ENCODE peak calls at places on chromosome 7, in five cellular contexts. R is PC-9, X is heart right ventricle, B is H1, V is right cardiac atrium. W is an unnamed sample.

GRCh38 chr7:81846398-81846797 is 76.6 kb upstream of the HGF start:
- DNase-seq in R (no peak), X (peak; percentile 17), B (no peak), V (no peak), W (no peak)

GRCh38 chr7:145698526-145699262 is 417.9 kb upstream of the CNTNAP2 start:
- DNase-seq in R (peak; percentile 12), X (no peak), B (no peak), V (no peak), W (no peak)

GRCh38 chr7:45435846-45436245 is 138.3 kb upstream of the ADCY1 start:
- DNase-seq in R (no peak), X (no peak), B (no peak), V (no peak), W (no peak)

GRCh38 chr7:149295481-149295850 is 33.5 kb downstream of the ZNF783 start:
- DNase-seq in R (no peak), X (no peak), B (no peak), V (no peak), W (no peak)

GRCh38 chr7:91759205-91759863 is 121.2 kb downstream of the MTERF1 start:
- DNase-seq in R (peak; percentile 92), X (no peak), B (peak; percentile 21), V (peak; percentile 9), W (peak; percentile 72)

GRCh38 chr7:70710011-70710480 is 421.9 kb upstream of the GALNT17 start:
- DNase-seq in R (no peak), X (no peak), B (no peak), V (no peak), W (no peak)

GRCh38 chr7:39312254-39312989 is 253.8 kb upstream of the YAE1 start:
- DNase-seq in R (no peak), X (no peak), B (no peak), V (no peak), W (no peak)

GRCh38 chr7:42128703-42129102 is 108.3 kb downstream of the GLI3 start:
- DNase-seq in R (no peak), X (no peak), B (no peak), V (no peak), W (no peak)

GRCh38 chr7:17599733-17600685 is 301.6 kb downstream of the AHR start:
- DNase-seq in R (peak; percentile 58), X (no peak), B (no peak), V (no peak), W (no peak)

GRCh38 chr7:74217455-74218342 is 7.9 kb downstream of the LAT2 start:
- DNase-seq in R (no peak), X (no peak), B (no peak), V (peak; percentile 7), W (no peak)

GRCh38 chr7:6435486-6436384 is 12.0 kb downstream of the DAGLB start:
- DNase-seq in R (peak; percentile 84), X (peak; percentile 81), B (peak; percentile 56), V (peak; percentile 91), W (peak; percentile 70)

GRCh38 chr7:47596502-47597202 is 14.7 kb upstream of the TNS3 start:
- DNase-seq in R (no peak), X (no peak), B (no peak), V (peak; percentile 71), W (no peak)

GRCh38 chr7:135678612-135679575 is 16.6 kb downstream of the STMP1 start:
- DNase-seq in R (peak; percentile 65), X (peak; percentile 29), B (no peak), V (no peak), W (no peak)

GRCh38 chr7:132206594-132206993 is 369.7 kb downstream of the PLXNA4 start:
- DNase-seq in R (no peak), X (no peak), B (no peak), V (peak; percentile 62), W (peak; percentile 76)

GRCh38 chr7:155833651-155834050 is 21.4 kb upstream of the SHH start:
- DNase-seq in R (no peak), X (no peak), B (no peak), V (no peak), W (no peak)

GRCh38 chr7:2517004-2517403 is 2.6 kb upstream of the LFNG start:
- DNase-seq in R (no peak), X (no peak), B (no peak), V (no peak), W (no peak)

GRCh38 chr7:148270576-148270975 is 320.0 kb upstream of the C7orf33 start:
- DNase-seq in R (no peak), X (no peak), B (no peak), V (no peak), W (no peak)

GRCh38 chr7:47901542-47901941 is 46.7 kb downstream of the PKD1L1 start:
- DNase-seq in R (peak; percentile 44), X (no peak), B (no peak), V (no peak), W (no peak)

GRCh38 chr7:112665709-112666108 is 124.5 kb downstream of the TMEM168 start:
- DNase-seq in R (no peak), X (peak; percentile 6), B (no peak), V (no peak), W (no peak)

GRCh38 chr7:37643876-37644275 is 39.7 kb upstream of the GPR141 start:
- DNase-seq in R (no peak), X (no peak), B (peak; percentile 50), V (no peak), W (peak; percentile 91)

DNA sequence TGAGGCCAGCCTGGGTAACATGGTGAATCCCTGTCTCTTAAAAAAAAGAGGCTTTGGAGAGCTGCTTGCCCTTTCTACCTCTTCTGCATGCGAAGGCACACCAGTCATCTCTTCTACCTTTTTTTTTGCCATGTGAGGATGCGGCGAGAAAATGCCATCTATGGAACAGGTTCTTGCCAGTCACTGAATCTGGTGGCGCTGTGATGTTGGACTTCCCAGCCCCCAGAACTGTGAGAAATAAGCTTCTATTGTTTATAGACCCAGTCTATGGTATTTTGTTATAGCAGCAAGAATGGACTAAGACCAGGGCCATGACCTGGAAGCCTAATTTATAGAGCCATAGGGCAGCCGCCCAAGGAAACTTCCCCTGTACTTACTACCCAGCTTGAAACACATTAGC is 112.9 kb downstream of the HIP1 start:
- DNase-seq in R (no peak), X (no peak), B (no peak), V (no peak), W (no peak)
- H3K4me1 ChIP-seq in R (no peaks in the 10 kb centered on the region), X (no peaks in the 10 kb centered on the region), B (no peaks in the 10 kb centered on the region), V (peaks cover 18% of the 10 kb centered on the region), W (peaks cover 7% of the 10 kb centered on the region)

GRCh38 chr7:130909881-130910672 is 176.1 kb upstream of the KLF14 start:
- DNase-seq in R (no peak), X (no peak), B (no peak), V (no peak), W (no peak)
- H3K4me1 ChIP-seq in R (peaks cover 58% of the 10 kb centered on the region), X (peaks cover 12% of the 10 kb centered on the region), B (peaks cover 25% of the 10 kb centered on the region), V (peaks cover 9% of the 10 kb centered on the region), W (peaks cover 6% of the 10 kb centered on the region)

DNA sequence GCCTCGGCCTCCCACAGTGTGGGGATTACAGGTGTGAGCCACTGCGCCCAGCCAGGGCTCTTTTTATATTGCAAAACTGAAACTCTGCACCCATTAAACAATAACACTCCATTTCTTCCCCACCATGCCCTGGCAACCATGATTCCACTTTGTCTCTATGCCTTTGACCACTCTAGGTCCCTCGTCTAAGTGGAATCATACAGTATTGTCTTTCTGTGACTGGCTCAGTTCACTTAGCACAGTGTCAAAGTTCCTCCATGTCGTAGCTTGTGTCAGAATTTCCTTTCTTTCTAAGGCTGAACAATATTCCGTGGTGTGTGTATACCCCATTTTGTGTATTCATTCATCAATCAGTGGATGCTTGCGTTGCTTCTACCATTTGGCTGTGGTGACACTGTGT is 46.2 kb downstream of the CUX1 start:
- DNase-seq in R (no peak), X (no peak), B (no peak), V (no peak), W (no peak)
- H3K4me1 ChIP-seq in R (no peaks in the 10 kb centered on the region), X (no peaks in the 10 kb centered on the region), B (peaks cover 21% of the 10 kb centered on the region), V (peaks cover 16% of the 10 kb centered on the region), W (peaks cover 5% of the 10 kb centered on the region)

GRCh38 chr7:92809397-92810241 is 26.8 kb downstream of the CDK6 start:
- DNase-seq in R (peak; percentile 76), X (peak; percentile 77), B (no peak), V (no peak), W (no peak)
- H3K4me1 ChIP-seq in R (peaks cover 25% of the 10 kb centered on the region), X (peaks cover 5% of the 10 kb centered on the region), B (peaks cover 5% of the 10 kb centered on the region), V (no peaks in the 10 kb centered on the region), W (no peaks in the 10 kb centered on the region)

GRCh38 chr7:20302866-20303265 is 27.8 kb upstream of the ITGB8 start:
- DNase-seq in R (no peak), X (no peak), B (no peak), V (no peak), W (no peak)
- H3K4me1 ChIP-seq in R (peaks cover 5% of the 10 kb centered on the region), X (no peaks in the 10 kb centered on the region), B (peaks cover 7% of the 10 kb centered on the region), V (no peaks in the 10 kb centered on the region), W (peaks cover 6% of the 10 kb centered on the region)